ENCODE peak calls at places on chromosome X, in seven cellular contexts. F is HFFc6; G is sigmoid colon; E is activated CD8-positive, alpha-beta memory T cell treated with anti-CD3 and anti-CD28 coated beads for 24 hours; V is stimulated activated CD8-positive, alpha-beta memory T cell treated with anti-CD3 and anti-CD28 coated beads, Interleukin-15, amount 100 ng/mL, for 4 hours; A is stomach; S is NCI-H510A treated with DMSO at 0.1 percent for 48 hours. U is an unnamed sample.

GRCh38 chrX:11509786-11510185 is 155.9 kb downstream of the ARHGAP6 start:
- DNase-seq in F (no peak), G (no peak), E (no peak), V (no peak), A (no peak), S (no peak), U (no peak)

GRCh38 chrX:1380672-1381233 is 11.2 kb downstream of the SLC25A6 start:
- DNase-seq in F (no peak), G (peak), E (peak), V (no peak), A (peak), S (no peak), U (peak)

GRCh38 chrX:8726031-8726652 is 5.8 kb downstream of the ANOS1 start:
- DNase-seq in F (peak), G (no peak), E (no peak), V (no peak), A (no peak), S (peak), U (no peak)

GRCh38 chrX:69876221-69876620 is 173.5 kb downstream of the AWAT2 start:
- DNase-seq in F (no peak), G (no peak), E (no peak), V (no peak), A (no peak), S (no peak), U (no peak)

GRCh38 chrX:40573763-40574162 is 7.0 kb upstream of the ATP6AP2 start:
- DNase-seq in F (no peak), G (no peak), E (no peak), V (no peak), A (no peak), S (no peak), U (no peak)

GRCh38 chrX:150200820-150201287 is 162.3 kb upstream of the MAMLD1 start:
- DNase-seq in F (peak), G (peak), E (peak), V (peak), A (no peak), S (no peak), U (peak)

GRCh38 chrX:71144651-71145050 is at the start of gene NLGN3:
- DNase-seq in F (no peak), G (no peak), E (no peak), V (no peak), A (no peak), S (no peak), U (no peak)

GRCh38 chrX:71815121-71815905 is 52.2 kb downstream of the CXorf49B start:
- DNase-seq in F (no peak), G (no peak), E (no peak), V (no peak), A (no peak), S (no peak), U (no peak)

GRCh38 chrX:24023972-24024664 is 2.9 kb downstream of the KLHL15 start:
- DNase-seq in F (no peak), G (no peak), E (no peak), V (no peak), A (no peak), S (peak), U (peak)

GRCh38 chrX:110123331-110123782 is 120.4 kb downstream of the TMEM164 start:
- DNase-seq in F (no peak), G (no peak), E (no peak), V (no peak), A (no peak), S (no peak), U (no peak)

GRCh38 chrX:110145854-110146253 is 142.9 kb downstream of the TMEM164 start:
- DNase-seq in F (no peak), G (no peak), E (peak), V (no peak), A (no peak), S (no peak), U (peak)

GRCh38 chrX:101803451-101803850 is 128.4 kb downstream of the ZMAT1 start:
- DNase-seq in F (no peak), G (no peak), E (no peak), V (no peak), A (no peak), S (peak), U (no peak)

GRCh38 chrX:145405012-145405411 is 157.7 kb downstream of the SPANXN1 start:
- DNase-seq in F (no peak), G (no peak), E (no peak), V (no peak), A (no peak), S (peak), U (peak)

GRCh38 chrX:79270401-79270800 is 96.7 kb downstream of the ITM2A start:
- DNase-seq in F (no peak), G (no peak), E (peak), V (peak), A (peak), S (no peak), U (no peak)

GRCh38 chrX:40544343-40545250 is 36.2 kb upstream of the ATP6AP2 start:
- DNase-seq in F (peak), G (no peak), E (no peak), V (no peak), A (no peak), S (peak), U (no peak)

GRCh38 chrX:118519411-118520205 is 24.0 kb downstream of the DOCK11 start:
- DNase-seq in F (peak), G (no peak), E (no peak), V (no peak), A (no peak), S (no peak), U (no peak)

GRCh38 chrX:119757979-119758681 is at the start of gene SOWAHD:
- DNase-seq in F (no peak), G (peak), E (no peak), V (no peak), A (peak), S (peak), U (peak)

GRCh38 chrX:150361777-150362351 is 1.3 kb upstream of the MAMLD1 start:
- DNase-seq in F (no peak), G (peak), E (peak), V (no peak), A (no peak), S (no peak), U (peak)

GRCh38 chrX:105211051-105211575 is 9.4 kb downstream of the TEX13A start:
- DNase-seq in F (no peak), G (no peak), E (no peak), V (no peak), A (no peak), S (no peak), U (no peak)

GRCh38 chrX:13898084-13898483 is 81.2 kb upstream of the GPM6B start:
- DNase-seq in F (peak), G (no peak), E (no peak), V (no peak), A (no peak), S (no peak), U (no peak)

GRCh38 chrX:135923353-135923752 is 29.8 kb downstream of the SAGE1 start:
- DNase-seq in F (peak), G (no peak), E (no peak), V (no peak), A (no peak), S (no peak), U (no peak)

GRCh38 chrX:132463411-132463810 is 25.4 kb downstream of the MBNL3 start:
- DNase-seq in F (no peak), G (no peak), E (no peak), V (no peak), A (no peak), S (no peak), U (peak)

GRCh38 chrX:9362529-9362928 is 102.3 kb upstream of the TBL1X start:
- DNase-seq in F (no peak), G (no peak), E (no peak), V (no peak), A (no peak), S (no peak), U (no peak)

GRCh38 chrX:18119856-18120255 is 100.8 kb downstream of the BEND2 start:
- DNase-seq in F (no peak), G (no peak), E (no peak), V (no peak), A (no peak), S (peak), U (no peak)

GRCh38 chrX:40418413-40419195 is 162.2 kb upstream of the ATP6AP2 start:
- DNase-seq in F (no peak), G (no peak), E (no peak), V (no peak), A (no peak), S (peak), U (no peak)

GRCh38 chrX:22081475-22082092 is 49.5 kb downstream of the PHEX start:
- DNase-seq in F (peak), G (peak), E (peak), V (no peak), A (peak), S (no peak), U (peak)

GRCh38 chrX:68061206-68061535 is 372.1 kb downstream of the OPHN1 start:
- DNase-seq in F (no peak), G (no peak), E (no peak), V (no peak), A (no peak), S (no peak), U (no peak)

GRCh38 chrX:134542485-134542884 is 82.5 kb downstream of the HPRT1 start:
- DNase-seq in F (peak), G (no peak), E (no peak), V (no peak), A (no peak), S (no peak), U (no peak)

GRCh38 chrX:103002576-103002975 is 61.4 kb downstream of the BEX1 start:
- DNase-seq in F (no peak), G (no peak), E (no peak), V (no peak), A (no peak), S (no peak), U (no peak)

GRCh38 chrX:129161108-129161507 is 362.2 kb downstream of the SMARCA1 start:
- DNase-seq in F (no peak), G (no peak), E (no peak), V (no peak), A (no peak), S (no peak), U (no peak)

GRCh38 chrX:129777218-129777768 is 2.5 kb upstream of the SASH3 start:
- DNase-seq in F (no peak), G (no peak), E (peak), V (no peak), A (peak), S (peak), U (peak)

GRCh38 chrX:45743081-45743533 is 542.4 kb upstream of the DIPK2B start:
- DNase-seq in F (peak), G (no peak), E (no peak), V (no peak), A (no peak), S (no peak), U (no peak)

GRCh38 chrX:7950865-7951264 is 23.7 kb upstream of the PNPLA4 start:
- DNase-seq in F (no peak), G (no peak), E (no peak), V (no peak), A (no peak), S (no peak), U (no peak)

GRCh38 chrX:152907084-152907651 is 9.3 kb downstream of the ZNF185 start:
- DNase-seq in F (no peak), G (no peak), E (no peak), V (no peak), A (no peak), S (peak), U (no peak)

GRCh38 chrX:131741103-131741581 is 197.3 kb downstream of the OR13H1 start:
- DNase-seq in F (no peak), G (peak), E (peak), V (no peak), A (peak), S (no peak), U (no peak)

GRCh38 chrX:67718926-67719325 is 175.1 kb downstream of the AR start:
- DNase-seq in F (no peak), G (no peak), E (no peak), V (no peak), A (no peak), S (no peak), U (no peak)